ENCODE peak calls at places on chromosomes 7 and 10, in eight cellular contexts. P is activated CD4-positive, alpha-beta T cell treated with anti-CD3 and anti-CD28 coated beads, Interleukin-2, amount 50 U/mL, for 24 hours; F is ELR; V is WTC11; Q is DMS79; B is iris pigment epithelial cell; N is cardiac muscle cell; I is activated B cell treated with CpG ODN at 0.5 μM for 24 hours. W is an unnamed sample.

GRCh38 chr10:131172433-131172832 is 139.1 kb downstream of the TCERG1L start:
- DNase-seq in P (no peak), F (no peak), V (no peak), Q (no peak), B (no peak), N (no peak), I (no peak), W (no peak)

GRCh38 chr10:46544989-46545791 is 11.3 kb downstream of the GPRIN2 start:
- DNase-seq in P (no peak), F (peak; percentile 58), V (peak; percentile 48), Q (no peak), B (peak; percentile 46), N (peak; percentile 39), I (peak; percentile 11), W (no peak)

GRCh38 chr10:37226524-37226923 is 101.1 kb downstream of the ANKRD30A start:
- DNase-seq in P (no peak), F (no peak), V (no peak), Q (no peak), B (no peak), N (no peak), I (no peak), W (no peak)

GRCh38 chr7:21338728-21339164 is 89.1 kb upstream of the SP4 start:
- DNase-seq in P (peak; percentile 61), F (no peak), V (no peak), Q (no peak), B (no peak), N (no peak), I (no peak), W (no peak)

GRCh38 chr7:141752634-141753033 is 11.3 kb upstream of the TAS2R3 start:
- DNase-seq in P (no peak), F (peak; percentile 32), V (no peak), Q (no peak), B (no peak), N (no peak), I (no peak), W (no peak)

GRCh38 chr7:117807688-117808087 is 65.6 kb downstream of the CTTNBP2 start:
- DNase-seq in P (no peak), F (no peak), V (no peak), Q (peak; percentile 83), B (no peak), N (no peak), I (no peak), W (peak; percentile 15)

GRCh38 chr7:75642810-75643486 is 95.8 kb downstream of the HIP1 start:
- DNase-seq in P (peak; percentile 64), F (peak; percentile 78), V (peak; percentile 81), Q (peak; percentile 5), B (peak; percentile 80), N (peak; percentile 83), I (peak; percentile 39), W (no peak)

GRCh38 chr10:4981722-4982471 is 18.7 kb downstream of the AKR1C1 start:
- DNase-seq in P (peak; percentile 3), F (peak; percentile 63), V (peak; percentile 30), Q (no peak), B (peak; percentile 55), N (peak; percentile 62), I (no peak), W (no peak)

GRCh38 chr7:139995034-139995915 is 67.5 kb downstream of the PARP12 start:
- DNase-seq in P (no peak), F (no peak), V (no peak), Q (no peak), B (peak; percentile 51), N (peak; percentile 72), I (no peak), W (no peak)

GRCh38 chr7:57819491-57819981 is 369.6 kb downstream of the ZNF716 start:
- DNase-seq in P (no peak), F (no peak), V (no peak), Q (no peak), B (no peak), N (no peak), I (no peak), W (peak; percentile 1)

GRCh38 chr10:82148764-82149163 is 273.8 kb downstream of the NRG3 start:
- DNase-seq in P (no peak), F (no peak), V (no peak), Q (no peak), B (no peak), N (no peak), I (no peak), W (no peak)

GRCh38 chr7:159136442-159136841 is 8.2 kb downstream of the VIPR2 start:
- DNase-seq in P (no peak), F (no peak), V (no peak), Q (no peak), B (no peak), N (no peak), I (no peak), W (no peak)

GRCh38 chr10:132376394-132376851 is 20.6 kb upstream of the PWWP2B start:
- DNase-seq in P (no peak), F (no peak), V (no peak), Q (no peak), B (no peak), N (no peak), I (no peak), W (no peak)

GRCh38 chr7:20543565-20543964 is 71.9 kb upstream of the ABCB5 start:
- DNase-seq in P (no peak), F (no peak), V (no peak), Q (no peak), B (no peak), N (no peak), I (no peak), W (no peak)

W was measured in cerebellum.